ENCODE peak calls at places on chromosomes 11 and 22, in five cellular contexts. K is HCT116, V is HepG2, P is SK-N-SH, C is K562. Z is an unnamed sample.

GRCh38 chr22:32622004-32622761 is 147.6 kb downstream of the FBXO7 start:
- DNase-seq in K (no peak), V (peak), P (no peak), C (no peak), Z (no peak)

GRCh38 chr22:32018056-32018455 is 25.0 kb upstream of the SLC5A1 start:
- DNase-seq in K (no peak), V (no peak), P (no peak), C (no peak), Z (no peak)

GRCh38 chr11:38791346-38791961 is 2193.4 kb upstream of the RAG2 start:
- DNase-seq in K (peak), V (peak), P (peak), C (peak), Z (peak)

GRCh38 chr11:123020968-123021367 is 39.3 kb upstream of the BSX start:
- DNase-seq in K (peak), V (peak), P (peak), C (peak), Z (peak)

GRCh38 chr22:17988800-17989513 is 35.4 kb downstream of the MICAL3 start:
- DNase-seq in K (no peak), V (no peak), P (no peak), C (no peak), Z (no peak)

GRCh38 chr11:31397239-31397834 is 27.7 kb downstream of the DNAJC24 start:
- DNase-seq in K (no peak), V (peak), P (peak), C (peak), Z (peak)

GRCh38 chr11:66417000-66417399 is 3.8 kb upstream of the NPAS4 start:
- DNase-seq in K (no peak), V (no peak), P (no peak), C (no peak), Z (no peak)

GRCh38 chr22:38467904-38468760 is at the start of gene KDELR3:
- DNase-seq in K (peak), V (no peak), P (peak), C (peak), Z (peak)

GRCh38 chr11:77096591-77097019 is 6.0 kb upstream of the OMP start:
- DNase-seq in K (no peak), V (no peak), P (no peak), C (no peak), Z (no peak)

GRCh38 chr11:58914821-58915543 is 24.3 kb upstream of the GLYATL1 start:
- DNase-seq in K (no peak), V (no peak), P (no peak), C (no peak), Z (no peak)

GRCh38 chr11:15968461-15969130 is 387.8 kb downstream of the SOX6 start:
- DNase-seq in K (no peak), V (no peak), P (no peak), C (peak), Z (no peak)

GRCh38 chr22:42188808-42189447 is 58.3 kb upstream of the CYP2D6 start:
- DNase-seq in K (peak), V (no peak), P (no peak), C (no peak), Z (no peak)

GRCh38 chr11:47306484-47306844 is 36.5 kb downstream of the MADD start:
- DNase-seq in K (no peak), V (no peak), P (no peak), C (no peak), Z (peak)

GRCh38 chr11:14894657-14895598 is 2.9 kb upstream of the CYP2R1 start:
- DNase-seq in K (no peak), V (no peak), P (no peak), C (peak), Z (no peak)

GRCh38 chr11:99822846-99823565 is 802.3 kb downstream of the CNTN5 start:
- DNase-seq in K (no peak), V (no peak), P (no peak), C (no peak), Z (no peak)

GRCh38 chr11:28819741-28820140 is 711.6 kb downstream of the METTL15 start:
- DNase-seq in K (no peak), V (no peak), P (no peak), C (no peak), Z (no peak)

GRCh38 chr22:50303848-50304527 is 3.5 kb downstream of the PLXNB2 start:
- DNase-seq in K (no peak), V (peak), P (peak), C (no peak), Z (peak)

GRCh38 chr11:94926698-94927237 is 46.6 kb downstream of the CWC15 start:
- DNase-seq in K (no peak), V (no peak), P (peak), C (no peak), Z (no peak)
- TF ChIP-seq JUND in K (no peak), V (no peak), P (peak), C (no peak), Z (no peak)

DNA sequence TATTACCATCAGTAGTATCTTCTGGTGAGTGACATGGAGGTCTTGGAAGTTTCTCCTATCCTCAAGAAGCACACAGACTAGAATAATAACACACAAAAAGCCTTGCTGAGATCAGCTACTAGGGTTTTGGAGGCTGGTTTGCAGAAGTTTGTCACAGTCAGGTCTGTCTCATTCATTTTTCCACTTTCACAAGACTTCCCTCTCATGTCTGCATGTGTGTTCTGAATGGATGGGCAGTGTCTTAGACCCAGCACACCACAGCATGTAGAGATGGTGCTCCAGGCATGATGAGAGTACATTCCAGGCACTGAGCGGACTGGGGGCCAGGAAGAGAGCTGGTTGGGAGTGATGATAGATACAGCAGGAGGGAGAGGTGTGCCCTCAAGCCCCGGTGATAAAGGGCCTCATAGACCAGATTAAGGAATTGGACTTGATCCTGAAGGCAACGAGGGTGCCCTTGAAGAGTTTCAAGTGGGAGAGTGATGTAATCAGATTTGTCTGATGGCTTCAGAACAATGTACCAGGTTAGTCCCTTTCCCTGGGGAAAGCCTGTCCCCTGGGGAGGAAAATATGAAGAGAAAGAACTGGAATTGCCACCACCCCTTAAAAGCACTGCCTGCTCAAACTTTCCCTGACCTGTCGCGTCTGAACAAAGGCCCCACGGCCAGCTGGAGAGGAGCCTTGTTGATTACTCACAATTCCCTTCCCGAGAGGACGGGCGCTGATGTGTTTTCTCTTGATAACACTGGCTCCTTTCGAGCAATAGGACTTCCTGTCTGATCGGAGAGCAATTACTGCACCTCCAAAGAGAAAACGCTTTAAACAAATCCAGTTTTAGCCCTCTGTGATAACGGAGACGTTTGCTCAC is 45.1 kb upstream of the LMO2 start:
- DNase-seq in K (no peak), V (no peak), P (no peak), C (peak), Z (no peak)
- TF ChIP-seq JUND in K (no peak), V (no peak), P (no peak), C (peak), Z (no peak)

GRCh38 chr22:19886605-19887250 is 32.1 kb upstream of the GNB1L start:
- DNase-seq in K (no peak), V (no peak), P (no peak), C (no peak), Z (no peak)
- TF ChIP-seq JUND in K (no peak), V (no peak), P (no peak), C (peak), Z (no peak)

GRCh38 chr11:68414457-68415221 is 45.9 kb upstream of the PPP6R3 start:
- DNase-seq in K (no peak), V (no peak), P (no peak), C (no peak), Z (no peak)
- TF ChIP-seq JUND in K (no peak), V (no peak), P (no peak), C (no peak), Z (no peak)

GRCh38 chr22:46533434-46533833 is 4.0 kb downstream of the CELSR1 start:
- DNase-seq in K (no peak), V (no peak), P (no peak), C (peak), Z (peak)
- TF ChIP-seq JUND in K (no peak), V (no peak), P (no peak), C (no peak), Z (no peak)

GRCh38 chr11:83681944-83682644 is 395.9 kb upstream of the CCDC90B start:
- DNase-seq in K (no peak), V (no peak), P (no peak), C (no peak), Z (peak)
- TF ChIP-seq JUND in K (no peak), V (no peak), P (no peak), C (no peak), Z (no peak)

GRCh38 chr11:1502168-1502955 is 15.8 kb upstream of the MOB2 start:
- DNase-seq in K (no peak), V (no peak), P (no peak), C (no peak), Z (no peak)
- TF ChIP-seq JUND in K (no peak), V (no peak), P (no peak), C (no peak), Z (no peak)

GRCh38 chr11:117000741-117001096 is 97.5 kb downstream of the SIK3 start:
- DNase-seq in K (no peak), V (no peak), P (no peak), C (no peak), Z (no peak)

GRCh38 chr11:117005758-117006157 is 92.5 kb downstream of the SIK3 start:
- DNase-seq in K (no peak), V (no peak), P (no peak), C (no peak), Z (no peak)

GRCh38 chr11:117000039-117000740 is 98.0 kb downstream of the SIK3 start:
- DNase-seq in K (no peak), V (no peak), P (no peak), C (no peak), Z (no peak)

DNA sequence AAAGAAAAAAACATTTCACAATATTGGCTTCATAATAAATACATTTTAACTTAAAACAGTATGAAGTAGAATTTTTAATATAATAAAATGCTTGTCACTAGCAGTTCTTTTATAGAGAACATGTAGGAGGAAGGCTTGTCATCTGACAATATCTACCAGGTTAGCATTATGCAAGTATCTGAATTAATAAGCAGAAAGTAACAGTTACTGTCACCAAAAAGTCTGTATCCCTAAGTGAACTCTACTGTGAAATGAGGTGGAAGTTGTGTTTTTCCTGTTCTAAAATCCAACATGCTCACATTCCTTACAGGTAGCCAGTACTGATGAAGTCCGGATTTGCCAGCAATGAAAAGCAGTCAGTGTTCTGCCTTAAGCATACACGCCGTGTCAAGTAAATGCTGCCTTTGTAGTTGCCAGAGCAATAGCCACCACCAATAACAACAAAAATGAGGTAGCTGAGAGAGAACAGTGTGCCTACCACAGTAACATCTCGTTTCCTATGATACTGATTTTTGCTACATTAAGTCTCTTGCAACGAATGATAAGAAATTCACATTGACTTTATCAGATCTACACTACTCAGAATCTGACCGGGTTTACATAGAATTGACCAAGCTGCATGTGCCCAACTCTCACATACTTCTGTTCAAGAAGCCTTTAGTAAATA is 95.5 kb downstream of the SIK3 start:
- DNase-seq in K (no peak), V (no peak), P (no peak), C (peak), Z (no peak)
- TF ChIP-seq JUND in K (no peak), V (no peak), P (no peak), C (no peak), Z (no peak)

Z was measured in T47D.